ENCODE peak calls at places on chromosomes 6 and 20, in eight cellular contexts. K is CD8-positive, alpha-beta T cell; D is ovary; C is upper lobe of right lung; I is right lobe of liver; H is heart right ventricle; E is prostate gland; L is A549. W is an unnamed sample.

GRCh38 chr6:101666256-101666655 is 272.7 kb downstream of the GRIK2 start:
- DNase-seq in E (no peak), C (no peak), H (no peak), I (no peak), D (no peak), L (no peak), K (no peak), W (peak; percentile 68)

GRCh38 chr6:87151786-87152527 is 3.4 kb upstream of the ZNF292 start:
- DNase-seq in K (peak; percentile 71), H (peak; percentile 63), E (peak; percentile 43), L (no peak), D (peak; percentile 70), C (peak; percentile 86), I (peak; percentile 77), W (no peak)

GRCh38 chr20:19047951-19048296 is 164.5 kb upstream of the SLC24A3 start:
- DNase-seq in L (no peak), D (no peak), K (no peak), C (no peak), E (peak; percentile 19), I (no peak), H (no peak), W (no peak)

GRCh38 chr6:106745824-106746610 is 116.6 kb downstream of the QRSL1 start:
- DNase-seq in L (peak; percentile 21), I (no peak), K (no peak), D (no peak), H (no peak), E (no peak), C (no peak), W (no peak)

GRCh38 chr20:640674-641515 is 12.1 kb downstream of the SRXN1 start:
- DNase-seq in L (no peak), H (no peak), D (no peak), I (no peak), C (peak; percentile 31), E (no peak), K (no peak), W (no peak)

GRCh38 chr6:72554761-72555221 is 67.1 kb upstream of the KCNQ5 start:
- DNase-seq in H (no peak), K (no peak), E (no peak), C (no peak), I (no peak), D (no peak), L (no peak), W (no peak)

GRCh38 chr20:37336369-37337207 is 9.4 kb upstream of the SRC start:
- DNase-seq in E (no peak), L (no peak), D (peak; percentile 64), H (peak; percentile 78), I (no peak), K (peak; percentile 23), C (peak; percentile 84), W (no peak)

GRCh38 chr20:49278817-49279676 is 1.2 kb upstream of the ZNFX1 start:
- DNase-seq in K (peak; percentile 34), C (no peak), L (no peak), H (no peak), I (peak; percentile 52), E (no peak), D (no peak), W (no peak)

GRCh38 chr20:49115565-49115964 is 69.5 kb downstream of the CSE1L start:
- DNase-seq in L (no peak), K (no peak), I (no peak), C (no peak), H (no peak), D (peak; percentile 29), E (no peak), W (no peak)

GRCh38 chr20:4324611-4325238 is 309.4 kb upstream of the RNF24 start:
- DNase-seq in C (no peak), D (no peak), K (no peak), H (no peak), E (no peak), L (no peak), I (no peak), W (no peak)

GRCh38 chr6:30793521-30794194 is 49.3 kb upstream of the IER3 start:
- DNase-seq in K (no peak), C (no peak), E (no peak), D (no peak), H (no peak), I (no peak), L (no peak), W (no peak)

GRCh38 chr6:3139090-3139903 is 18.0 kb downstream of the TUBB2A start:
- DNase-seq in I (peak; percentile 90), H (peak; percentile 50), C (peak; percentile 74), L (peak; percentile 28), E (peak; percentile 85), K (no peak), D (no peak), W (no peak)

GRCh38 chr6:158870418-158870957 is 51.3 kb upstream of the EZR start:
- DNase-seq in I (no peak), K (no peak), L (no peak), D (no peak), H (no peak), E (no peak), C (no peak), W (no peak)
- H3K4me3 ChIP-seq in I (peak overlapping the region; percentile 47), K (peak overlapping the region; percentile 57), L (peak overlapping the region; percentile 43), D (no peak overlapping the region), H (peak overlapping the region; percentile 57), E (no peak overlapping the region), C (peak overlapping the region; percentile 57), W (no peak overlapping the region)

GRCh38 chr6:366972-367794 is 24.4 kb upstream of the IRF4 start:
- DNase-seq in K (no peak), C (no peak), L (no peak), E (no peak), I (peak; percentile 45), H (no peak), D (no peak), W (peak; percentile 50)

GRCh38 chr6:369559-370431 is 21.8 kb upstream of the IRF4 start:
- DNase-seq in H (no peak), E (no peak), C (no peak), D (no peak), L (no peak), I (peak; percentile 42), K (no peak), W (no peak)

GRCh38 chr6:366389-366788 is 25.2 kb upstream of the IRF4 start:
- DNase-seq in C (no peak), I (no peak), H (no peak), D (no peak), E (no peak), K (no peak), L (no peak), W (peak; percentile 14)

GRCh38 chr6:365835-366234 is 25.7 kb upstream of the IRF4 start:
- DNase-seq in L (no peak), C (no peak), E (no peak), I (no peak), K (no peak), D (no peak), H (no peak), W (peak; percentile 40)

DNA sequence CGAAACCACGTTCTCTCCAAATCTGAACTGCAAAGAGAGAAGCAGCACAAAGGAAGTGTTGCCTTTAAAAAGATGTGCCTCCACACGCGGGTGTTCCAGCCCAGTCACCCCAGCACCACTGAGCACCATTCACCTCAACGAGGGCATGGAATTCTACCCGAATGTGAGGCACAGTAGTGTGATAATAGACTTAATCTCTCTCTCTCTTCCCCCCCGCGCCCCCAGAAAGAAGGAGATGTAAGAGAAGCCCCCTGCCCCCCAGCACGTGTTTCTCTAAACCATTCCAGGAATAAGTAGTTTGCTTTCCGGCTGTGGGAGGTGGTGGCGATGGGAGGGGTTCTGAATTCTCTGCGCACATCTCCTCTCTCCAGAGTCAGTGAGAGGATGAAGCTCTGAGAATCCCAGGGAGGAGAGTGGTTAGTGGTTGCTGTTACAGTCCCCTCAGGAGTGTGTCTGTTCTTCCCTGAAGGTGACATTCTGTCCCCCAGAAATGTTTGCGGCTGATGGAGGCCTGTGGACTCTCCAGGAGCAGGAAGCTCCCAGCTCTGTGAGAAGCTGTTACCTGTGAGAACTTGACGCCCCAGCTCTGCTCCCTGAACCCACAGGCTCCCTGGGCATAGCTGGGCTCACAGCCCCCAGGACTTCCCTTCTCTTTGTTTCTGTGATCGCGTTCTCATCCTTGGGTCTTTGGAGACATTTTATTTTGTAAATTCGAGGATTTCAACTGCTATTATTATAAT is 23.5 kb upstream of the IRF4 start:
- DNase-seq in D (no peak), K (no peak), L (no peak), I (peak; percentile 37), H (no peak), C (no peak), E (no peak), W (peak; percentile 52)
- H3K9me3 ChIP-seq in D (no peaks in the 10 kb centered on the region), K (no peaks in the 10 kb centered on the region), L (peaks cover 2% of the 10 kb centered on the region), I (no peaks in the 10 kb centered on the region), H (no peaks in the 10 kb centered on the region), C (no peaks in the 10 kb centered on the region), E (no peaks in the 10 kb centered on the region), W (peaks cover 11% of the 10 kb centered on the region)

DNA sequence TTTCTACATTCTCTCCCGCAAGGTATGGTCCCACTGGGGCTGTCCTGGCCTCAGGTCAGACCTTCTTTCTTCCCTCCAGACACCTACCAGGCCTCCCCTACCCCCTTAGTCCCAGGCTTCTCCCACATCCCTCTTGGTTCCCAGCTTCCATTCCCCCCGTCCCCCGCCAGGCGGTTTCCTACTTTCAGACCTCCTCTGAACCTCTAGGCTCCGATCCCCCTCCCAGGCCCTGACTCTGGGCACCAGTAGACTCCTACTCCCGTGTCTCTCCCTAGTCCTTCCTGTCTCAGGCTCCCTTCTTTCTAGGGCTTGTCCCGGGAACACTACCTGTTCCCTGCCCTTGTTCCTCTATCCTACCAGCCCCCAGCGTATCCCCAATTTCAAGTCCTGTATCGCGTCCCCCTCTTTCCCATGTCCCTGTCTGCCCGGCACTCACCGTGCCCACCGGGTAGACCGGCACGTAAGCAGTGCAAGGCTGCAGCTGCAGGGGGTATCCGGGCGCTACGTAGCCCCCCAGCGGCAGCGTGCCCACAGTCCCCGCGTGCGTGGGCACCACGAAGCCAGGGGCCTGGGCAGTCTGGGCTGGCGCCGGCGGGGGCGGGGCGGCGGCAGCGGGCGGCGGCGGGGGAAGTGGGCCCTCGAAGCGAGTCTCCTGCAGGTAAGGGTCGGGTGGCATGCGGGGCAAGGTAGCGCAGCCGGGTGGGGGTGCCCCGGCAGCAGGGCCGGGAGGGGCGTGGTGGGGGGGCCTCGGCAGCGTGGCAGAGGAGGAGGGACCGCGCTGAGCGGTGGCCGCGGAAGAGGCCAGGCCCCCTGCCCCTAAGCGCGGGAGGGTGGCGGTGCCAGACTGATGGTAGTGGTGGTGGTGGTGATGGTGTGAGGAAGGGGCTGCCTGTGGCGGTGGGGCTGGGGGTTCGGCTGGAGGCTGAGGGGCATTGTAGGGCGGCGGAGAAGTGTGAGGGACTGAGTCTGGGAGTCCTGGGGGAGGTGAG is 1.5 kb downstream of the PRRT1 start:
- DNase-seq in E (no peak), L (no peak), H (no peak), I (no peak), C (no peak), D (no peak), K (no peak), W (no peak)
- H3K27ac ChIP-seq in E (no peak overlapping the region), L (no peak overlapping the region), H (no peak overlapping the region), I (no peak overlapping the region), C (no peak overlapping the region), D (peak overlapping the region; percentile 94), K (no peak overlapping the region), W (no peak overlapping the region)

DNA sequence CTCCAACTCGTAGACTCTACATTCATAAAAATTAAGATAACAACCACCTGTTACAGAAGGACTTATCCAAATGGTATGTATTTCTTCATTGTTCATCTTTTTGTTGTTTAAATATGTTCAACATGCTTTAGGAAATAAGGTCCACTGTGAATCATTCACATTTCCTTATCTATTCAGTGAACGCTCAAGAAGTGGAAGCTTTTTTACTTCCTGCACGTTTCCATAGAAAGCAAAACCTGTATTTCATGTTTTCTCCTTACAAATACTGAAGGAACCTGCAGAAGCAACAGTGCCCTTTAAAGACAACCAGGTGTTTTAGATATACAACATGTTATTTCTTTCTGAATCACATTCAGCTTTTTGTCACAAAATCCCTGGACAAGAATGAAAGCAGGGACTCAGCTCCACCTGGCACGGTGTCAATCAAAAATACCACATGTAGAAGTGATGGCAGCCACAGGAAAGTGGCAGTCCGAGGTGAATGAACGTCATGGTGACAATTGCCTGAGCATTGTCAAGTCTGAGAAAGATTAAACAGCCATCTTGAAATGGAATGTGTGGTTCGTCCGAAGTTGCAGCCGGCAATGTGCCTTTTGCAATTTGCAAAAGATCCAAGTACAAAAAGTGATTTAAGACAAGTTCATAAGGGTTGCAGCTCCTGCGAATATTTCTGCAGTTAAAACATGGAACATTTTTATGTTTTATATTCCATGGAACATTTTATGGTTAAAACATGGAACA is 66.7 kb upstream of the RIPOR2 start:
- DNase-seq in I (no peak), H (no peak), K (no peak), L (no peak), C (no peak), E (no peak), D (no peak), W (no peak)
- H3K4me3 ChIP-seq in I (no peak overlapping the region), H (no peak overlapping the region), K (no peak overlapping the region), L (no peak overlapping the region), C (no peak overlapping the region), E (no peak overlapping the region), D (no peak overlapping the region), W (no peak overlapping the region)